ENCODE peak calls at places on chromosome 1, in five cellular contexts. H is left kidney; S is stimulated activated CD4-positive, alpha-beta T cell treated with anti-CD3 and anti-CD28 coated beads, Interleukin-1b, Interleukin-23, amount 100 ng/mL, for 24 hours; G is RWPE1; V is amygdala. T is an unnamed sample.

GRCh38 chr1:162367073-162367472 is 9.6 kb downstream of the SPATA46 start:
- DNase-seq in G (peak), H (no peak), V (no peak), S (no peak), T (no peak)

GRCh38 chr1:17858027-17858426 is 102.9 kb downstream of the ACTL8 start:
- DNase-seq in S (no peak), V (no peak), H (no peak), G (no peak), T (no peak)

GRCh38 chr1:43065191-43065590 is 106.5 kb upstream of the SLC2A1 start:
- DNase-seq in H (no peak), G (no peak), S (no peak), V (no peak), T (no peak)

GRCh38 chr1:241447056-241447649 is 72.4 kb downstream of the FH start:
- DNase-seq in G (no peak), H (no peak), S (no peak), V (no peak), T (no peak)

GRCh38 chr1:178020968-178021640 is 51.2 kb upstream of the SEC16B start:
- DNase-seq in H (no peak), S (no peak), G (no peak), V (no peak), T (no peak)

GRCh38 chr1:69510026-69510425 is 57.7 kb upstream of the LRRC7 start:
- DNase-seq in V (no peak), G (peak), S (no peak), H (no peak), T (no peak)

GRCh38 chr1:200977071-200977754 is 46.3 kb downstream of the KIF21B start:
- DNase-seq in H (no peak), V (no peak), G (no peak), S (no peak), T (no peak)

GRCh38 chr1:53592521-53592982 is 133.4 kb downstream of the DMRTB1 start:
- DNase-seq in S (no peak), G (no peak), V (no peak), H (peak), T (no peak)

GRCh38 chr1:241356519-241357365 is at the start of gene RGS7:
- DNase-seq in G (peak), H (peak), S (no peak), V (peak), T (no peak)

T was measured in AG04449.